ENCODE peak calls at places on chromosomes 11 and 22, in four cellular contexts. M is left ventricle myocardium inferior; O is T-helper 9 cell; A is stimulated activated naive CD8-positive, alpha-beta T cell treated with anti-CD3 and anti-CD28 coated beads, Interleukin-15, amount 100 ng/mL, for 72 hours. D is an unnamed sample.

GRCh38 chr11:291281-292210 is 2.6 kb downstream of the PGGHG start:
- DNase-seq in M (peak), A (no peak), O (no peak), D (no peak)

GRCh38 chr11:19987243-19987870 is 172.9 kb downstream of the DBX1 start:
- DNase-seq in A (no peak), O (no peak), M (no peak), D (no peak)

GRCh38 chr22:20384865-20385264 is 9.1 kb upstream of the ZNF74 start:
- DNase-seq in A (no peak), M (no peak), O (no peak), D (no peak)

GRCh38 chr22:39802682-39803081 is 90.9 kb downstream of the ENTHD1 start:
- DNase-seq in A (no peak), O (no peak), M (no peak), D (no peak)

GRCh38 chr11:134277176-134278001 is 1.2 kb downstream of the GLB1L3 start:
- DNase-seq in A (no peak), M (no peak), O (no peak), D (peak)

GRCh38 chr22:19714320-19715252 is at the start of gene SEPTIN5:
- DNase-seq in M (no peak), A (no peak), O (no peak), D (no peak)

GRCh38 chr11:5624489-5625278 is at the start of gene TRIM34:
- DNase-seq in M (no peak), A (peak), O (peak), D (peak)

GRCh38 chr11:111631666-111632039 is 29.4 kb downstream of the SIK2 start:
- DNase-seq in A (no peak), M (no peak), O (no peak), D (no peak)

GRCh38 chr22:48968201-48968959 is 859.3 kb downstream of the BRD1 start:
- DNase-seq in O (no peak), A (peak), M (peak), D (peak)

GRCh38 chr11:128517457-128518230 is 69.7 kb downstream of the ETS1 start:
- DNase-seq in M (no peak), O (no peak), A (no peak), D (no peak)

GRCh38 chr11:120256779-120257178 is 16.8 kb downstream of the POU2F3 start:
- DNase-seq in A (no peak), O (no peak), M (no peak), D (no peak)

GRCh38 chr11:70527046-70527395 is 128.7 kb downstream of the CTTN start:
- DNase-seq in A (no peak), O (no peak), M (no peak), D (no peak)

GRCh38 chr11:69825941-69826340 is 6.7 kb upstream of the FGF3 start:
- DNase-seq in O (no peak), M (no peak), A (no peak), D (no peak)

GRCh38 chr11:8813658-8814057 is 97.3 kb upstream of the AKIP1 start:
- DNase-seq in A (peak), O (no peak), M (peak), D (peak)

GRCh38 chr11:114171257-114172054 is 111.9 kb downstream of the ZBTB16 start:
- DNase-seq in A (no peak), M (peak), O (no peak), D (no peak)

GRCh38 chr22:47718337-47718736 is 955.9 kb downstream of the TBC1D22A start:
- DNase-seq in M (no peak), O (no peak), A (no peak), D (no peak)

GRCh38 chr22:45302047-45302446 is 7.7 kb upstream of the FAM118A start:
- DNase-seq in M (no peak), O (no peak), A (no peak), D (no peak)

GRCh38 chr11:9956483-9956882 is 292.6 kb downstream of the SWAP70 start:
- DNase-seq in O (no peak), M (no peak), A (no peak), D (no peak)

GRCh38 chr11:129324533-129325175 is 51.0 kb upstream of the BARX2 start:
- DNase-seq in A (no peak), O (no peak), M (peak), D (no peak)

GRCh38 chr11:31690516-31690915 is 120.6 kb downstream of the PAX6 start:
- DNase-seq in O (no peak), A (no peak), M (no peak), D (no peak)

GRCh38 chr22:22376352-22376706 is 131.7 kb downstream of the VPREB1 start:
- DNase-seq in M (no peak), O (no peak), A (no peak), D (no peak)

GRCh38 chr11:13094930-13095687 is 86.0 kb downstream of the RASSF10 start:
- DNase-seq in O (no peak), M (no peak), A (no peak), D (no peak)

GRCh38 chr11:18393581-18394299 is 623 bp upstream of the LDHA start:
- DNase-seq in M (no peak), O (no peak), A (no peak), D (no peak)

GRCh38 chr22:31089101-31090100 is 8.3 kb downstream of the SMTN start:
- DNase-seq in M (no peak), A (no peak), O (peak), D (no peak)

GRCh38 chr22:25235547-25236290 is 16.3 kb downstream of the CRYBB2 start:
- DNase-seq in M (peak), A (peak), O (peak), D (peak)

GRCh38 chr11:114149689-114150407 is 90.3 kb downstream of the ZBTB16 start:
- DNase-seq in O (no peak), M (no peak), A (no peak), D (no peak)

GRCh38 chr11:61092280-61092766 is 10.0 kb upstream of the CD5 start:
- DNase-seq in M (no peak), O (peak), A (peak), D (no peak)

GRCh38 chr11:74849525-74850391 is 99.1 kb downstream of the XRRA1 start:
- DNase-seq in A (no peak), M (no peak), O (no peak), D (peak)

D was measured in H9.